ENCODE peak calls at places on chromosomes 11 and 22, in five cellular contexts. R is naive thymus-derived CD4-positive, alpha-beta T cell; F is aorta; L is uterus; Z is cardiac muscle cell. V is an unnamed sample.

GRCh38 chr11:63560506-63561179 is 2.5 kb downstream of the PLAAT2 start:
- DNase-seq in R (no peak), L (no peak), F (peak; percentile 65), Z (no peak), V (peak; percentile 25)

GRCh38 chr11:129894281-129895125 is 875 bp downstream of the NFRKB start:
- DNase-seq in Z (peak; percentile 2), L (no peak), F (no peak), R (no peak), V (peak; percentile 40)

GRCh38 chr11:108914981-108915380 is 250.1 kb downstream of the DDX10 start:
- DNase-seq in R (no peak), Z (peak; percentile 32), L (no peak), F (no peak), V (no peak)

GRCh38 chr11:73439002-73439843 is 63.0 kb downstream of the RELT start:
- DNase-seq in F (no peak), R (no peak), L (no peak), Z (peak; percentile 11), V (peak; percentile 72)

GRCh38 chr22:37379085-37379484 is 48.2 kb downstream of the ELFN2 start:
- DNase-seq in R (no peak), L (no peak), Z (no peak), F (no peak), V (no peak)

GRCh38 chr11:27933992-27934829 is 173.7 kb downstream of the KIF18A start:
- DNase-seq in R (no peak), F (no peak), L (peak; percentile 14), Z (peak; percentile 62), V (no peak)

GRCh38 chr22:36086629-36087254 is 58.1 kb upstream of the RBFOX2 start:
- DNase-seq in R (no peak), Z (no peak), L (no peak), F (no peak), V (no peak)

GRCh38 chr11:61954106-61955030 is 4.2 kb downstream of the BEST1 start:
- DNase-seq in L (no peak), R (no peak), F (no peak), Z (peak; percentile 46), V (no peak)

GRCh38 chr11:117143390-117143789 is 697 bp upstream of the PAFAH1B2 start:
- DNase-seq in R (peak; percentile 27), F (peak; percentile 72), L (peak; percentile 50), Z (peak; percentile 70), V (peak; percentile 49)

GRCh38 chr22:25061605-25062377 is 109.3 kb downstream of the KIAA1671 start:
- DNase-seq in F (no peak), L (no peak), R (no peak), Z (no peak), V (no peak)

GRCh38 chr11:45157247-45158209 is 11.1 kb downstream of the PRDM11 start:
- DNase-seq in L (no peak), F (no peak), Z (no peak), R (no peak), V (no peak)

DNA sequence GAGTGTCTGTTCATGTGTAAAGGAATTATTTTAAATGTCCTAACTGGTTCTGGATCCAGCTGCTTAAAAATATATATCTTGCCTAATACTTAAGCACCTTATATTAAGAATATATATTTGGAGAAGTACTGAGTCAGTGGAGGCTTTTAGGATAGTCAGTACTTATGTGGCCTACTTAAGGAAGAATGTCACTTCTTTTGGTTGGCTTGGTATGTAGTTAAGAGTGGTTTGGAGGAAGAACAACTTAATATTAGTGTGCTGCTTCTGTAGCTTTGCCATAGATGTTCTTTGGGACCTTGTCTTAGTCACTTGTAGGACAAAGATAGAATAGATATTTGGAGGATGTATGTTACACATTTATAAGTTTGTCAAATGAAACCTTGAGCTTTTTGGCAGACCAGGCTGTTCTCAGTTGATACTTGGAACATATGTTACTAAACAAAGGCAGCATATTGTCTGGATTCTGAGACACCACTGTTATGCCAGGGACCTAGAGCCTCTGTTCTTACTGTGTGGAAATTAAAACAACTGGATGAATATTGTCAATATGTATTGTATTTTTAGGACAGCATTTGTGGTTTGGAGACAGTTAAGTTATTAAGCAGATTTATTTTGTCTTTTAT is 4.9 kb downstream of the HIPK3 start:
- DNase-seq in Z (peak; percentile 27), R (no peak), F (no peak), L (no peak), V (no peak)
- H3K27ac ChIP-seq in Z (peak overlapping the region; percentile 75), R (no peak overlapping the region), F (no peak overlapping the region), L (peak overlapping the region; percentile 38), V (no peak overlapping the region)

GRCh38 chr22:39221999-39222686 is 22.6 kb downstream of the PDGFB start:
- DNase-seq in L (no peak), Z (no peak), R (no peak), F (peak; percentile 12), V (no peak)
- H3K9me3 ChIP-seq in L (no peaks in the 10 kb centered on the region), Z (no peaks in the 10 kb centered on the region), R (no peaks in the 10 kb centered on the region), F (no peaks in the 10 kb centered on the region), V (no peaks in the 10 kb centered on the region)

GRCh38 chr22:48870436-48870835 is 957.2 kb downstream of the BRD1 start:
- DNase-seq in Z (no peak), L (no peak), R (no peak), F (no peak), V (no peak)

GRCh38 chr22:48869788-48870187 is 957.9 kb downstream of the BRD1 start:
- DNase-seq in R (no peak), F (no peak), Z (no peak), L (no peak), V (no peak)

GRCh38 chr22:48871176-48871840 is 956.4 kb downstream of the BRD1 start:
- DNase-seq in F (no peak), L (no peak), Z (no peak), R (no peak), V (no peak)

GRCh38 chr22:48874956-48875355 is 952.7 kb downstream of the BRD1 start:
- DNase-seq in L (no peak), Z (no peak), F (no peak), R (no peak), V (no peak)

DNA sequence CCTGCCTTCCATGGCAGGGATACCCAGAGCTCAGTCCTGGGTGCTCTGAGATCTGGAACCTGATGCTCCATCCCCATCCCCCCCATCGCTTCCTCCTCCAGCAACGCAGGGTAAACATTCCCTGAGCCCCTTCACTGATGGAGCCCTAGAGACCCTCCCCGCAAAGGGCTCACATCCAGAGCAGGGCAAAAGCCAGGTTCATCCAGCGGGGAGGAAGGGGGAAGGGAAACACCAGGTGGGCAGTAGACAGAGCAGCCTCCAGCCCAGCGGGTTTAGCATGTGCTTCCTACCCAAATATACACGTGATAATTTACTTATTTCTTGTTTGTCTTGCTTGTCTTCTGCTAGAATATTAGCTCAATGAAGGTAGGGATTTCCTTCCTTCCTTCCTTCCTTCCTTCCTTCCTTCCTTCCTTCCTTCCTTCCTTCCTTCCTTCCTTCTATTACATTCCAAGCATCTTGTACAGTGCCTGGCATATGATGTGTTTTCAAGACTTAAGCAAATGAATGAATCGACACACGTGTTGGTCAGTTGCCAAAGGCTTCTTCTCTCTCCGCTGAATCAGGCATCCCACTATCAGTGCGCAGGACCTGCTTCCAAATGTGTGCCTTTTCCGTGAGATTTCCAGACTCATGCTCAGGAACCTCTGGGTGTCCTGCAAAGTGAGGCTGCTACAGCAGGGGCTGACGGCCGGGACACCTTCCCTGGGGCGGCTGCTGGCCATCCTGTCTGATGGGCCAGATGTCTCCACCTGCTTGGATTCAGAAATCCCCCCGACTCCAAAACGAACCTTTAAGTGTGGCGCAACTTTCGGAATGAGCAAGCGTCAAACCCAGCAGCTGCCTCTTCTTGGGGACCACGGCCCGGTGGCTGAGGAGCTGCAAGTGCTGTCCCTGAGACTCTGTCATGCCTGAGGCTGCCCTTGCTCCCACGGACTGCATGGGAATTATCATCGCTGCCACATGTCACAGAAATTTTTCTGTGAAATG is 955.1 kb downstream of the BRD1 start:
- DNase-seq in F (no peak), L (peak; percentile 4), R (no peak), Z (no peak), V (no peak)
- H3K4me3 ChIP-seq in F (no peak overlapping the region), L (no peak overlapping the region), R (no peak overlapping the region), Z (no peak overlapping the region), V (no peak overlapping the region)

DNA sequence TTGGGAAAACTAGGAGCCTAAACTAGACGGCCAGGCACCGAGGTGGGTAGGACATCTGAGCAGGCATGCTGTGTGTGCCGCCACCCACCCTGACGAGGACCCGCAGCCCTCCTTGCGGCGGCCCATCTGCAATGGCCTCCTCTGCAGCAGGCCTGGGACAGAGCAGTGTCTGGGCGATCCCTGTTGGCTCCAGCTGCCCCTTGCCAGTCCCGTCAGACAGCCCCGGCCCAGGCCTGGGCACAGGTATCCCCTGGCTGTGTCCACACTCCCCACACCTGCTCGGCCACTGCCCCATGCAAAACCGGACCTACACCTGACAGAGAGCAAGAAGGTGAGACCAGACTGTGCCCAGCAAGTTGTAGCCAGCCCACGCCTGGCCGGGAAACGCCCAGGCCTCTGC is 38.7 kb upstream of the GNB1L start:
- DNase-seq in R (no peak), L (no peak), F (no peak), Z (no peak), V (no peak)
- H3K27ac ChIP-seq in R (peak overlapping the region; percentile 84), L (peak overlapping the region; percentile 82), F (no peak overlapping the region), Z (no peak overlapping the region), V (no peak overlapping the region)

V was measured in small intestine.